ENCODE peak calls at places on chromosomes 3 and 15, in six cellular contexts. One of them, this sample, is unnamed.

GRCh38 chr3:142977399-142977728 is 13.9 kb upstream of the PAQR9 start:
- DNase-seq in IMR-90: peak; percentile 24
- DNase-seq in H9: no peak
- DNase-seq in trophoblast cell: no peak
- DNase-seq in neuronal stem cell: no peak
- DNase-seq in mesenchymal stem cell: no peak
- DNase-seq in this sample: no peak

GRCh38 chr3:172119266-172119957 is 80.0 kb downstream of the FNDC3B start:
- DNase-seq in IMR-90: no peak
- DNase-seq in H9: no peak
- DNase-seq in neuronal stem cell: no peak
- DNase-seq in mesenchymal stem cell: no peak
- DNase-seq in trophoblast cell: no peak
- DNase-seq in this sample: no peak

GRCh38 chr3:73668366-73668765 is 43.6 kb upstream of the PDZRN3 start:
- DNase-seq in mesenchymal stem cell: no peak
- DNase-seq in neuronal stem cell: no peak
- DNase-seq in trophoblast cell: no peak
- DNase-seq in IMR-90: no peak
- DNase-seq in H9: no peak
- DNase-seq in this sample: no peak

GRCh38 chr3:154616298-154616697 is 186.3 kb upstream of the GPR149 start:
- DNase-seq in trophoblast cell: no peak
- DNase-seq in IMR-90: no peak
- DNase-seq in H9: peak; percentile 73
- DNase-seq in neuronal stem cell: no peak
- DNase-seq in mesenchymal stem cell: no peak
- DNase-seq in this sample: peak; percentile 58

GRCh38 chr15:65365229-65365628 is 12.6 kb downstream of the IGDCC3 start:
- DNase-seq in neuronal stem cell: no peak
- DNase-seq in H9: peak; percentile 76
- DNase-seq in IMR-90: no peak
- DNase-seq in mesenchymal stem cell: peak; percentile 40
- DNase-seq in trophoblast cell: peak; percentile 23
- DNase-seq in this sample: no peak

GRCh38 chr3:133213942-133214341 is 175.8 kb downstream of the TMEM108 start:
- DNase-seq in H9: no peak
- DNase-seq in IMR-90: no peak
- DNase-seq in trophoblast cell: no peak
- DNase-seq in mesenchymal stem cell: no peak
- DNase-seq in neuronal stem cell: no peak
- DNase-seq in this sample: no peak

GRCh38 chr15:80710635-80711553 is 15.8 kb downstream of the ABHD17C start:
- DNase-seq in neuronal stem cell: no peak
- DNase-seq in H9: no peak
- DNase-seq in trophoblast cell: no peak
- DNase-seq in IMR-90: peak; percentile 63
- DNase-seq in mesenchymal stem cell: peak; percentile 42
- DNase-seq in this sample: no peak

GRCh38 chr3:107498646-107499045 is 24.1 kb upstream of the BBX start:
- DNase-seq in trophoblast cell: no peak
- DNase-seq in neuronal stem cell: no peak
- DNase-seq in H9: no peak
- DNase-seq in mesenchymal stem cell: no peak
- DNase-seq in IMR-90: no peak
- DNase-seq in this sample: no peak

GRCh38 chr3:49424816-49425215 is 2.5 kb upstream of the AMT start:
- DNase-seq in neuronal stem cell: no peak
- DNase-seq in trophoblast cell: no peak
- DNase-seq in H9: no peak
- DNase-seq in IMR-90: no peak
- DNase-seq in mesenchymal stem cell: no peak
- DNase-seq in this sample: no peak

GRCh38 chr3:170517251-170517945 is 68.5 kb downstream of the SLC7A14 start:
- DNase-seq in neuronal stem cell: no peak
- DNase-seq in mesenchymal stem cell: peak; percentile 38
- DNase-seq in trophoblast cell: no peak
- DNase-seq in H9: no peak
- DNase-seq in IMR-90: no peak
- DNase-seq in this sample: no peak

GRCh38 chr3:128407247-128407646 is 59.4 kb downstream of the DNAJB8 start:
- DNase-seq in H9: no peak
- DNase-seq in mesenchymal stem cell: no peak
- DNase-seq in neuronal stem cell: no peak
- DNase-seq in IMR-90: no peak
- DNase-seq in trophoblast cell: no peak
- DNase-seq in this sample: no peak

GRCh38 chr3:125389282-125389681 is 14.2 kb upstream of the ZNF148 start:
- DNase-seq in IMR-90: no peak
- DNase-seq in neuronal stem cell: no peak
- DNase-seq in H9: no peak
- DNase-seq in trophoblast cell: no peak
- DNase-seq in mesenchymal stem cell: no peak
- DNase-seq in this sample: no peak

GRCh38 chr15:48940508-48940907 is 23.2 kb downstream of the SHC4 start:
- DNase-seq in H9: no peak
- DNase-seq in mesenchymal stem cell: peak; percentile 75
- DNase-seq in trophoblast cell: peak; percentile 70
- DNase-seq in IMR-90: peak; percentile 100
- DNase-seq in neuronal stem cell: no peak
- DNase-seq in this sample: no peak

GRCh38 chr3:127760361-127760760 is 62.0 kb downstream of the MGLL start:
- DNase-seq in mesenchymal stem cell: no peak
- DNase-seq in IMR-90: no peak
- DNase-seq in H9: no peak
- DNase-seq in trophoblast cell: no peak
- DNase-seq in neuronal stem cell: no peak
- DNase-seq in this sample: no peak

GRCh38 chr3:23776352-23776891 is 29.3 kb upstream of the UBE2E1 start:
- DNase-seq in mesenchymal stem cell: peak; percentile 84
- DNase-seq in IMR-90: peak; percentile 81
- DNase-seq in neuronal stem cell: no peak
- DNase-seq in H9: no peak
- DNase-seq in trophoblast cell: no peak
- DNase-seq in this sample: no peak

GRCh38 chr3:124260206-124260915 is 268.4 kb upstream of the ROPN1 start:
- DNase-seq in trophoblast cell: no peak
- DNase-seq in H9: no peak
- DNase-seq in neuronal stem cell: no peak
- DNase-seq in IMR-90: peak; percentile 73
- DNase-seq in mesenchymal stem cell: peak; percentile 93
- DNase-seq in this sample: no peak

GRCh38 chr3:155390361-155390760 is 96.9 kb upstream of the STRIT1 start:
- DNase-seq in trophoblast cell: no peak
- DNase-seq in H9: no peak
- DNase-seq in mesenchymal stem cell: no peak
- DNase-seq in neuronal stem cell: no peak
- DNase-seq in IMR-90: no peak
- DNase-seq in this sample: no peak

GRCh38 chr15:87942316-87942715 is 314.2 kb downstream of the NTRK3 start:
- DNase-seq in mesenchymal stem cell: no peak
- DNase-seq in H9: no peak
- DNase-seq in IMR-90: no peak
- DNase-seq in neuronal stem cell: no peak
- DNase-seq in trophoblast cell: no peak
- DNase-seq in this sample: no peak

GRCh38 chr3:149553781-149554451 is 79.4 kb downstream of the TM4SF4 start:
- DNase-seq in IMR-90: peak; percentile 94
- DNase-seq in mesenchymal stem cell: peak; percentile 90
- DNase-seq in trophoblast cell: no peak
- DNase-seq in neuronal stem cell: no peak
- DNase-seq in H9: no peak
- DNase-seq in this sample: no peak

GRCh38 chr3:72951259-72951722 is 45.3 kb upstream of the PPP4R2 start:
- DNase-seq in neuronal stem cell: no peak
- DNase-seq in H9: no peak
- DNase-seq in IMR-90: no peak
- DNase-seq in mesenchymal stem cell: no peak
- DNase-seq in trophoblast cell: no peak
- DNase-seq in this sample: no peak

GRCh38 chr3:43221076-43221475 is 65.3 kb upstream of the SNRK start:
- DNase-seq in mesenchymal stem cell: no peak
- DNase-seq in IMR-90: no peak
- DNase-seq in neuronal stem cell: no peak
- DNase-seq in trophoblast cell: no peak
- DNase-seq in H9: no peak
- DNase-seq in this sample: no peak
- H3K14ac ChIP-seq in mesenchymal stem cell: no peak overlapping the region
- H3K14ac ChIP-seq in IMR-90: no peak overlapping the region
- H3K14ac ChIP-seq in neuronal stem cell: no peak overlapping the region
- H3K14ac ChIP-seq in trophoblast cell: no peak overlapping the region
- H3K14ac ChIP-seq in H9: no peak overlapping the region
- H3K14ac ChIP-seq in this sample: no peak overlapping the region

DNA sequence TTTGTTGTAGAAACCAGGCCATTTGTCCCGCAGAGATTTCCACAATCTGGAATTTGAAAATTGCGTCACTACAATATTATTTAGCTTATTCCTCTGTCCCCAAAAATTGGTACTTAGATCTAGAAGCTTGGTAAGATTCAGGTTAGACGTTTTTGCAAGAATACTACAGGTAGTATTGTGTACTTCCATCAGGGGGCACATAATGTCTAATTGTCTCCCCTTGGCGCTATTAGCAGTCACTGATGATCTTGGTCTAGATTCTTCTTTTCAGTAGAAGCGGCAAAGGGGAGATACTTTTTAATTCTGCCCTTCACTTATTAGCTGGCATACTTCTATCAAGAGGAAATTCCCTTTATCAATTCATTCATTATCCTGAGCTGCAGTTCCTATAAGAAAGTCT is 42.6 kb upstream of the TRIM42 start:
- DNase-seq in H9: no peak
- DNase-seq in mesenchymal stem cell: no peak
- DNase-seq in neuronal stem cell: no peak
- DNase-seq in IMR-90: no peak
- DNase-seq in trophoblast cell: no peak
- DNase-seq in this sample: no peak
- H3K14ac ChIP-seq in H9: no peak overlapping the region
- H3K14ac ChIP-seq in mesenchymal stem cell: no peak overlapping the region
- H3K14ac ChIP-seq in neuronal stem cell: no peak overlapping the region
- H3K14ac ChIP-seq in IMR-90: no peak overlapping the region
- H3K14ac ChIP-seq in trophoblast cell: no peak overlapping the region
- H3K14ac ChIP-seq in this sample: no peak overlapping the region

DNA sequence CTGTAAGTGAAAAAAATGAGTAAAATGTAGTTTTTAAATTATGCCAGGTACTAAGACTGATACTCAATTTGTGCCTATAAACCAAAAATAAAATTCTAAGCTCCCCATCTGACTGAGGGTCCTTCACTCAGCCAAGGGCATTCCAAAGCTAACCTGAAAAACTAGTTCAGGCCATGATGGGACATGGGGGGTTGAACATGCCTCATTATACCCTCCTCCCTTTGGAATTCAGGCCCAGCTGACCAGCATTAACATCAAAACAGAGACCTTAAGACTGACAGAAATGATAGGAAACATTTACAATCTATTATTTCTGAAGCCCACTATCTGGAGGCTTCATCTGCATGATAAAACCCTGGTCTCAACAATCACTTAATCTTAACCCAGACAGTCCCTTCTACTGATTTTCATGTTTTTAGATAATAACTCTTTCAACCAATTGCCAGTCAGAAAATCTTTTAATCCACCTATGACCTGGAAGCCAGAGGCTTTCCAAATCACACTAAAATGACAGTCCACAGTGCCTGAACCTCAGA is 140.4 kb downstream of the ANO10 start:
- DNase-seq in trophoblast cell: no peak
- DNase-seq in IMR-90: no peak
- DNase-seq in mesenchymal stem cell: no peak
- DNase-seq in neuronal stem cell: no peak
- DNase-seq in H9: no peak
- DNase-seq in this sample: peak; percentile 23
- H3K14ac ChIP-seq in trophoblast cell: no peak overlapping the region
- H3K14ac ChIP-seq in IMR-90: no peak overlapping the region
- H3K14ac ChIP-seq in mesenchymal stem cell: no peak overlapping the region
- H3K14ac ChIP-seq in neuronal stem cell: no peak overlapping the region
- H3K14ac ChIP-seq in H9: no peak overlapping the region
- H3K14ac ChIP-seq in this sample: no peak overlapping the region

GRCh38 chr15:74259821-74260502 is 23.8 kb downstream of the CCDC33 start:
- DNase-seq in IMR-90: no peak
- DNase-seq in H9: no peak
- DNase-seq in trophoblast cell: no peak
- DNase-seq in neuronal stem cell: no peak
- DNase-seq in mesenchymal stem cell: no peak
- DNase-seq in this sample: no peak

GRCh38 chr15:74258456-74259323 is 22.6 kb downstream of the CCDC33 start:
- DNase-seq in trophoblast cell: no peak
- DNase-seq in mesenchymal stem cell: no peak
- DNase-seq in IMR-90: no peak
- DNase-seq in neuronal stem cell: no peak
- DNase-seq in H9: no peak
- DNase-seq in this sample: no peak

GRCh38 chr15:74257105-74257504 is 21.0 kb downstream of the CCDC33 start:
- DNase-seq in neuronal stem cell: no peak
- DNase-seq in mesenchymal stem cell: no peak
- DNase-seq in trophoblast cell: no peak
- DNase-seq in IMR-90: no peak
- DNase-seq in H9: no peak
- DNase-seq in this sample: no peak

GRCh38 chr15:74259324-74259712 is 23.2 kb downstream of the CCDC33 start:
- DNase-seq in mesenchymal stem cell: no peak
- DNase-seq in IMR-90: no peak
- DNase-seq in H9: no peak
- DNase-seq in neuronal stem cell: no peak
- DNase-seq in trophoblast cell: no peak
- DNase-seq in this sample: no peak

GRCh38 chr15:74257623-74258022 is 21.5 kb downstream of the CCDC33 start:
- DNase-seq in trophoblast cell: no peak
- DNase-seq in mesenchymal stem cell: no peak
- DNase-seq in IMR-90: no peak
- DNase-seq in neuronal stem cell: no peak
- DNase-seq in H9: no peak
- DNase-seq in this sample: no peak
- H3K14ac ChIP-seq in trophoblast cell: no peak overlapping the region
- H3K14ac ChIP-seq in mesenchymal stem cell: no peak overlapping the region
- H3K14ac ChIP-seq in IMR-90: no peak overlapping the region
- H3K14ac ChIP-seq in neuronal stem cell: no peak overlapping the region
- H3K14ac ChIP-seq in H9: no peak overlapping the region
- H3K14ac ChIP-seq in this sample: no peak overlapping the region

GRCh38 chr3:97885931-97886824 is 64.4 kb downstream of the CRYBG3 start:
- DNase-seq in mesenchymal stem cell: no peak
- DNase-seq in H9: no peak
- DNase-seq in IMR-90: no peak
- DNase-seq in neuronal stem cell: no peak
- DNase-seq in trophoblast cell: no peak
- DNase-seq in this sample: no peak
- H3K14ac ChIP-seq in mesenchymal stem cell: no peak overlapping the region
- H3K14ac ChIP-seq in H9: no peak overlapping the region
- H3K14ac ChIP-seq in IMR-90: no peak overlapping the region
- H3K14ac ChIP-seq in neuronal stem cell: no peak overlapping the region
- H3K14ac ChIP-seq in trophoblast cell: no peak overlapping the region
- H3K14ac ChIP-seq in this sample: no peak overlapping the region

DNA sequence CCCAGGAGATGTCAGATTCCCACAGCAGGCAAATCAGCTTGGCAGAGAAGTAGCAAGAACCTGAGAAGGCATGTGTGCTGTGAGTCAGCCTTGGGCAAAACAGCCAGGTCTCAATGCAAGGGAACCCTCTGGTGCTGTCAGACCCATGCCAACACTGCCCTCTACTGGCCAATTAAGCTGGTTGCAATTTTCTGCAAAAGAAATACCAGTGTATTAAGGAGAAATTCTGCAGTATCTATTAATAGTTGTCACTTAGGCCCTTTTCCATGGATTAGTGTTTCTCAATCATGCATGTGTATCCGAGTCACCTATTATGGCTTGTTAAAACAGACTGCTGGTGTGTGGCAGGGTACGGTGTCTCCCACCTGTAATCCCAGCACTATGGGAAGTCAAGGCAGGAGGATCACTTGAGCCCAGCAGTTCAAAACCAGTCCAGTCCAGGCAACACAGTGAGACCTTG is 26.2 kb downstream of the MAP4 start:
- DNase-seq in IMR-90: peak; percentile 96
- DNase-seq in mesenchymal stem cell: peak; percentile 92
- DNase-seq in neuronal stem cell: peak; percentile 69
- DNase-seq in trophoblast cell: peak; percentile 60
- DNase-seq in H9: peak; percentile 76
- DNase-seq in this sample: peak; percentile 62
- H3K14ac ChIP-seq in IMR-90: no peak overlapping the region
- H3K14ac ChIP-seq in mesenchymal stem cell: no peak overlapping the region
- H3K14ac ChIP-seq in neuronal stem cell: no peak overlapping the region
- H3K14ac ChIP-seq in trophoblast cell: no peak overlapping the region
- H3K14ac ChIP-seq in H9: no peak overlapping the region
- H3K14ac ChIP-seq in this sample: no peak overlapping the region

This sample was measured in H1.